ENCODE peak calls at places on chromosomes 6 and 20, in five cellular contexts. I is AG04450, K is body of pancreas, C is spleen, X is K562. D is an unnamed sample. For H3K27me3, the result is how much of the 10 kb centered on the place peaks cover.

GRCh38 chr6:158040051-158040803 is 58.6 kb downstream of the SYNJ2 start:
- DNase-seq in I (peak), K (no peak), C (no peak), X (peak), D (peak)

GRCh38 chr6:23365732-23366131 is 760.3 kb upstream of the NRSN1 start:
- DNase-seq in I (no peak), K (no peak), C (no peak), X (no peak), D (no peak)

GRCh38 chr6:106910999-106911949 is 63.3 kb downstream of the CD24 start:
- DNase-seq in I (no peak), K (peak), C (no peak), X (peak), D (no peak)

GRCh38 chr6:18262812-18263560 is 1.3 kb downstream of the DEK start:
- DNase-seq in I (no peak), K (no peak), C (no peak), X (peak), D (no peak)

GRCh38 chr6:6931047-6932025 is 176.4 kb upstream of the RREB1 start:
- DNase-seq in I (no peak), K (no peak), C (no peak), X (no peak), D (no peak)

GRCh38 chr6:151291145-151292055 is 51.6 kb downstream of the AKAP12 start:
- DNase-seq in I (peak), K (peak), C (no peak), X (no peak), D (no peak)

GRCh38 chr6:28336284-28337024 is 506 bp upstream of the ZSCAN31 start:
- DNase-seq in I (no peak), K (peak), C (no peak), X (peak), D (no peak)

GRCh38 chr6:88360203-88360797 is 194.2 kb upstream of the CNR1 start:
- DNase-seq in I (no peak), K (no peak), C (no peak), X (no peak), D (no peak)

GRCh38 chr6:100433726-100434435 is 30.8 kb downstream of the SIM1 start:
- DNase-seq in I (no peak), K (no peak), C (no peak), X (no peak), D (no peak)

GRCh38 chr20:7375905-7376304 is 564.4 kb downstream of the HAO1 start:
- DNase-seq in I (no peak), K (no peak), C (no peak), X (peak), D (no peak)

GRCh38 chr6:99736302-99736701 is 129.7 kb downstream of the PRDM13 start:
- DNase-seq in I (no peak), K (no peak), C (no peak), X (peak), D (peak)

GRCh38 chr20:22411568-22412450 is 172.6 kb downstream of the FOXA2 start:
- DNase-seq in I (no peak), K (peak), C (no peak), X (peak), D (peak)

GRCh38 chr6:31967926-31968320 is 4.0 kb downstream of the DXO start:
- DNase-seq in I (no peak), K (no peak), C (peak), X (no peak), D (no peak)

GRCh38 chr20:6660441-6660840 is 107.0 kb upstream of the BMP2 start:
- DNase-seq in I (no peak), K (peak), C (no peak), X (no peak), D (no peak)

GRCh38 chr6:16781348-16782169 is 20.3 kb upstream of the ATXN1 start:
- DNase-seq in I (no peak), K (peak), C (no peak), X (no peak), D (no peak)

GRCh38 chr20:50296450-50297375 is 106.1 kb downstream of the CEBPB start:
- DNase-seq in I (no peak), K (no peak), C (peak), X (no peak), D (no peak)

GRCh38 chr6:33264015-33264414 is 7.7 kb downstream of the VPS52 start:
- DNase-seq in I (no peak), K (no peak), C (peak), X (no peak), D (no peak)

GRCh38 chr6:43509984-43510826 is at the start of gene LRRC73:
- DNase-seq in I (no peak), K (peak), C (peak), X (peak), D (peak)

GRCh38 chr6:113564401-113565161 is 292.6 kb upstream of the MARCKS start:
- DNase-seq in I (peak), K (peak), C (peak), X (no peak), D (no peak)

GRCh38 chr6:116277124-116277523 is 2.6 kb downstream of the TSPYL1 start:
- DNase-seq in I (no peak), K (no peak), C (no peak), X (peak), D (no peak)

GRCh38 chr20:58112017-58112781 is 116.3 kb downstream of the ANKRD60 start:
- DNase-seq in I (no peak), K (no peak), C (no peak), X (no peak), D (peak)

GRCh38 chr6:62102387-62102786 is 183.6 kb downstream of the KHDRBS2 start:
- DNase-seq in I (no peak), K (no peak), C (no peak), X (no peak), D (no peak)

GRCh38 chr6:166862287-166862977 is 93.9 kb downstream of the RNASET2 start:
- DNase-seq in I (no peak), K (no peak), C (peak), X (no peak), D (peak)

GRCh38 chr6:68196645-68197044 is 438.4 kb upstream of the ADGRB3 start:
- DNase-seq in I (no peak), K (no peak), C (no peak), X (peak), D (no peak)

GRCh38 chr20:50100552-50100951 is 12.4 kb downstream of the UBE2V1 start:
- DNase-seq in I (no peak), K (no peak), C (no peak), X (no peak), D (no peak)

GRCh38 chr6:11653028-11653583 is 115.6 kb downstream of the TMEM170B start:
- DNase-seq in I (peak), K (peak), C (no peak), X (peak), D (no peak)

GRCh38 chr6:43972915-43973304 is 154.3 kb downstream of the MRPL14 start:
- DNase-seq in I (peak), K (peak), C (no peak), X (no peak), D (no peak)

GRCh38 chr6:137237413-137238170 is 18.4 kb upstream of the IFNGR1 start:
- DNase-seq in I (peak), K (no peak), C (no peak), X (no peak), D (peak)

GRCh38 chr6:87772597-87773530 is 70.8 kb upstream of the AKIRIN2 start:
- DNase-seq in I (peak), K (peak), C (no peak), X (peak), D (no peak)

GRCh38 chr6:139361211-139361610 is 13.2 kb downstream of the CITED2 start:
- DNase-seq in I (no peak), K (no peak), C (no peak), X (no peak), D (no peak)

GRCh38 chr6:105029581-105029980 is 72.7 kb downstream of the LIN28B start:
- DNase-seq in I (no peak), K (no peak), C (no peak), X (no peak), D (no peak)

GRCh38 chr6:105034470-105034869 is 77.6 kb downstream of the LIN28B start:
- DNase-seq in I (no peak), K (no peak), C (no peak), X (no peak), D (no peak)

GRCh38 chr6:105024803-105025202 is 67.9 kb downstream of the LIN28B start:
- DNase-seq in I (no peak), K (no peak), C (no peak), X (no peak), D (no peak)

DNA sequence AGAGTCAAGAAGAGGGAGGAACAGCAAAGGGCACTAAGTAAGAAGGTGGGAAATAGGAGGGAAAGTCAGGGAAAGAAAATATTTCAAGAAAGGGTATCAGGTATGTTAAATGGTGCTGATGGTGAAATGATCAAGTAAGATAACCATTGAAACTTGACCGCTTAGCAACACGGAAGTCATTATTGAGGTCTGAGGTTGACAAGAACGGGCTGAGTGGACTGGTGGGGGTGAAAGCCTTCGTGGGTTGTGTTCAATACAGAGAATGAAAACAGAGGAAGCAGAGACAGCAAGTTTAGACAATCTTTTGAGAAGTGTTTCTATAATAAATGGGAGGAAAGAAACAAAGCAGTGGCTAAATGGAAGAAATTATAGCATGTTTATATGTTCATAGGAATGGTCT is 72.0 kb downstream of the LIN28B start:
- DNase-seq in I (no peak), K (no peak), C (no peak), X (no peak), D (no peak)
- H3K27me3 ChIP-seq in I (under half), K (under half), C (under half), X (under half), D (under half)

GRCh38 chr6:89564752-89565427 is 73.7 kb downstream of the LYRM2 start:
- DNase-seq in I (no peak), K (no peak), C (no peak), X (no peak), D (no peak)

GRCh38 chr6:89563866-89564265 is 74.7 kb downstream of the LYRM2 start:
- DNase-seq in I (no peak), K (no peak), C (no peak), X (no peak), D (no peak)

GRCh38 chr6:89566011-89566775 is 72.4 kb downstream of the LYRM2 start:
- DNase-seq in I (no peak), K (no peak), C (no peak), X (no peak), D (no peak)

GRCh38 chr6:89559487-89559886 is 79.1 kb downstream of the LYRM2 start:
- DNase-seq in I (no peak), K (no peak), C (no peak), X (no peak), D (no peak)

GRCh38 chr6:89562114-89562815 is 76.3 kb downstream of the LYRM2 start:
- DNase-seq in I (no peak), K (no peak), C (no peak), X (no peak), D (no peak)
- H3K4me3 ChIP-seq in I (no peak), K (no peak), C (no peak), X (no peak), D (no peak)

GRCh38 chr20:63071541-63072181 is 64.9 kb upstream of the BHLHE23 start:
- DNase-seq in I (peak), K (no peak), C (peak), X (peak), D (no peak)
- H3K27me3 ChIP-seq in I (under half), K (under half), C (half or more), X (under half), D (under half)

GRCh38 chr6:38176797-38177751 is 357.5 kb downstream of the ZFAND3 start:
- DNase-seq in I (no peak), K (peak), C (peak), X (no peak), D (no peak)
- H3K4me3 ChIP-seq in I (no peak), K (no peak), C (no peak), X (no peak), D (no peak)